ENCODE peak calls at places on chromosomes 3 and 15, in seven cellular contexts. S, B, D, L, T, W and Y are unnamed samples.

GRCh38 chr3:194032828-194033435 is 103.0 kb upstream of the HES1 start:
- DNase-seq in W (no peak), T (no peak), S (no peak), B (no peak), D (no peak), L (no peak), Y (no peak)

GRCh38 chr3:71503525-71504249 is 79.8 kb downstream of the FOXP1 start:
- DNase-seq in D (peak), S (peak), B (no peak), T (no peak), L (no peak), W (no peak), Y (no peak)

GRCh38 chr3:172591876-172592771 is 68.9 kb upstream of the TNFSF10 start:
- DNase-seq in D (peak), L (no peak), B (no peak), S (no peak), W (peak), T (peak), Y (peak)

GRCh38 chr15:45221053-45221599 is 30.9 kb upstream of the SLC28A2 start:
- DNase-seq in S (no peak), B (no peak), T (no peak), L (no peak), D (no peak), W (no peak), Y (no peak)

GRCh38 chr3:184300377-184300717 is 1.3 kb downstream of the PSMD2 start:
- DNase-seq in T (no peak), D (peak), S (no peak), W (no peak), B (no peak), L (no peak), Y (no peak)

GRCh38 chr3:174438501-174439156 is 420.5 kb upstream of the NAALADL2 start:
- DNase-seq in S (no peak), D (peak), B (peak), L (no peak), T (no peak), W (no peak), Y (no peak)

GRCh38 chr3:184227481-184227935 is 1.9 kb upstream of the VWA5B2 start:
- DNase-seq in L (no peak), D (peak), S (peak), W (no peak), T (peak), B (peak), Y (peak)

GRCh38 chr3:141039573-141039972 is 11.6 kb upstream of the SPSB4 start:
- DNase-seq in T (no peak), D (no peak), L (no peak), B (no peak), W (no peak), S (no peak), Y (no peak)

GRCh38 chr15:83053151-83053550 is 13.9 kb downstream of the BTBD1 start:
- DNase-seq in S (peak), W (no peak), T (no peak), B (no peak), D (peak), L (no peak), Y (no peak)

GRCh38 chr3:2236203-2236602 is 137.5 kb downstream of the CNTN4 start:
- DNase-seq in B (no peak), L (no peak), S (no peak), D (no peak), T (no peak), W (no peak), Y (no peak)

GRCh38 chr3:120114376-120114775 is 20.1 kb upstream of the GSK3B start:
- DNase-seq in B (no peak), S (no peak), T (no peak), D (no peak), L (no peak), W (no peak), Y (no peak)

GRCh38 chr3:110789315-110789714 is 282.3 kb upstream of the NECTIN3 start:
- DNase-seq in L (no peak), T (no peak), B (no peak), S (no peak), W (no peak), D (no peak), Y (no peak)

GRCh38 chr3:31364188-31364587 is 168.5 kb upstream of the STT3B start:
- DNase-seq in D (no peak), L (no peak), W (no peak), S (no peak), B (no peak), T (no peak), Y (no peak)

GRCh38 chr15:101115887-101116680 is 135.8 kb downstream of the CHSY1 start:
- DNase-seq in L (peak), W (peak), T (no peak), S (no peak), D (peak), B (no peak), Y (no peak)

GRCh38 chr3:55912880-55913279 is 425.8 kb upstream of the WNT5A start:
- DNase-seq in W (no peak), T (no peak), D (no peak), B (no peak), S (no peak), L (no peak), Y (no peak)

GRCh38 chr15:52651868-52652267 is 27.3 kb downstream of the ATOSA start:
- DNase-seq in W (no peak), T (no peak), S (peak), D (peak), L (peak), B (peak), Y (no peak)

GRCh38 chr3:152961323-152961722 is 126.4 kb downstream of the P2RY1 start:
- DNase-seq in B (no peak), W (no peak), D (peak), T (no peak), S (peak), L (no peak), Y (no peak)

GRCh38 chr3:29255854-29256696 is 24.8 kb upstream of the RBMS3 start:
- DNase-seq in T (no peak), D (peak), S (no peak), L (no peak), B (no peak), W (no peak), Y (no peak)

GRCh38 chr3:70021267-70021666 is 21.7 kb downstream of the SAMMSON start:
- DNase-seq in W (no peak), L (no peak), B (no peak), T (no peak), S (no peak), D (no peak), Y (no peak)

GRCh38 chr3:134371542-134372324 is 2.5 kb downstream of the AMOTL2 start:
- DNase-seq in B (no peak), T (no peak), W (no peak), S (no peak), L (no peak), D (peak), Y (no peak)

GRCh38 chr15:73632670-73633058 is 525 bp downstream of the NPTN start:
- DNase-seq in S (no peak), B (no peak), T (no peak), W (no peak), D (no peak), L (no peak), Y (no peak)

GRCh38 chr3:130729154-130729553 is 17.5 kb downstream of the PIK3R4 start:
- DNase-seq in W (no peak), D (no peak), L (no peak), B (no peak), T (no peak), S (no peak), Y (no peak)

GRCh38 chr3:32399030-32399620 is 7.5 kb downstream of the CMTM7 start:
- DNase-seq in W (peak), B (peak), L (no peak), T (peak), S (peak), D (peak), Y (peak)

GRCh38 chr3:63877737-63878393 is 14.2 kb downstream of the ATXN7 start:
- DNase-seq in T (no peak), W (no peak), B (no peak), D (peak), L (no peak), S (no peak), Y (no peak)

GRCh38 chr3:46725663-46726314 is 8.1 kb upstream of the PRSS50 start:
- DNase-seq in L (no peak), W (no peak), T (no peak), B (no peak), S (no peak), D (peak), Y (no peak)

GRCh38 chr3:131349946-131350347 is 31.6 kb upstream of the NUDT16 start:
- DNase-seq in B (no peak), D (peak), S (peak), T (no peak), L (no peak), W (no peak), Y (no peak)

GRCh38 chr3:66582721-66583141 is 81.9 kb upstream of the LRIG1 start:
- DNase-seq in L (no peak), B (no peak), T (no peak), S (no peak), D (peak), W (peak), Y (peak)

GRCh38 chr3:139301183-139301582 is 42.6 kb upstream of the MRPS22 start:
- DNase-seq in T (no peak), W (no peak), L (no peak), S (no peak), D (peak), B (no peak), Y (no peak)

GRCh38 chr15:67850995-67851535 is 11.2 kb upstream of the RNU6-1 start:
- DNase-seq in L (no peak), D (peak), S (no peak), B (no peak), T (no peak), W (no peak), Y (no peak)